ENCODE peak calls at places on chromosomes 13 and 19, in four cellular contexts. B, Z, P and T are unnamed samples.
A peak's percentile ranks its signal among the peaks of the same experiment; 100 is the strongest.

GRCh38 chr19:24062222-24062621 is 24.8 kb upstream of the ZNF254 start:
- DNase-seq in B (no peak), Z (no peak), P (no peak), T (no peak)

GRCh38 chr13:43303040-43303729 is 279.8 kb downstream of the DNAJC15 start:
- DNase-seq in B (no peak), Z (no peak), P (no peak), T (no peak)

GRCh38 chr19:50313812-50314536 is 15.2 kb downstream of the KCNC3 start:
- DNase-seq in B (no peak), Z (no peak), P (no peak), T (no peak)

GRCh38 chr13:98368019-98368418 is 190.9 kb upstream of the RNF113B start:
- DNase-seq in B (no peak), Z (no peak), P (no peak), T (no peak)

GRCh38 chr13:42110410-42111155 is 62.1 kb downstream of the DGKH start:
- DNase-seq in B (no peak), Z (peak; percentile 64), P (no peak), T (no peak)

GRCh38 chr13:71360041-71360440 is 507.0 kb downstream of the DACH1 start:
- DNase-seq in B (no peak), Z (no peak), P (no peak), T (no peak)

GRCh38 chr19:1214862-1215731 is 9.5 kb downstream of the STK11 start:
- DNase-seq in B (peak; percentile 52), Z (no peak), P (peak; percentile 72), T (no peak)

GRCh38 chr13:34114581-34114980 is 296.6 kb downstream of the RFC3 start:
- DNase-seq in B (no peak), Z (no peak), P (no peak), T (no peak)

GRCh38 chr13:112244061-112244460 is 132.1 kb upstream of the SPACA7 start:
- DNase-seq in B (no peak), Z (no peak), P (peak; percentile 57), T (no peak)

GRCh38 chr13:113667771-113668490 is 912 bp downstream of the GRK1 start:
- DNase-seq in B (peak; percentile 8), Z (no peak), P (peak; percentile 59), T (no peak)

GRCh38 chr19:3366104-3366760 is at the start of gene NFIC:
- DNase-seq in B (peak; percentile 87), Z (peak; percentile 83), P (peak; percentile 87), T (no peak)

GRCh38 chr13:98761979-98762616 is 9.6 kb upstream of the SLC15A1 start:
- DNase-seq in B (no peak), Z (no peak), P (no peak), T (no peak)

GRCh38 chr13:109344552-109345157 is 441.7 kb downstream of the IRS2 start:
- DNase-seq in B (no peak), Z (no peak), P (no peak), T (no peak)

GRCh38 chr19:48330012-48330681 is 4.8 kb downstream of the EMP3 start:
- DNase-seq in B (peak; percentile 54), Z (peak; percentile 32), P (peak; percentile 94), T (no peak)

GRCh38 chr19:48135411-48135810 is 24.8 kb upstream of the PLA2G4C start:
- DNase-seq in B (no peak), Z (no peak), P (no peak), T (no peak)

GRCh38 chr13:65990684-65991083 is 1239.5 kb downstream of the PCDH9 start:
- DNase-seq in B (no peak), Z (no peak), P (no peak), T (no peak)

GRCh38 chr19:46373573-46374359 is 26.9 kb downstream of the PPP5C start:
- DNase-seq in B (peak; percentile 54), Z (no peak), P (no peak), T (no peak)

GRCh38 chr19:47729799-47730520 is 15.4 kb upstream of the NOP53 start:
- DNase-seq in B (peak; percentile 68), Z (peak; percentile 56), P (peak; percentile 83), T (no peak)

GRCh38 chr13:20566424-20566916 is 487 bp upstream of the IFT88 start:
- DNase-seq in B (no peak), Z (peak; percentile 32), P (peak; percentile 77), T (peak; percentile 90)

GRCh38 chr13:20565120-20565736 is 1.7 kb upstream of the IFT88 start:
- DNase-seq in B (no peak), Z (no peak), P (no peak), T (no peak)

GRCh38 chr13:20570540-20570939 is 3.6 kb downstream of the IFT88 start:
- DNase-seq in B (no peak), Z (no peak), P (no peak), T (no peak)

GRCh38 chr13:20567881-20568528 is 1.0 kb downstream of the IFT88 start:
- DNase-seq in B (no peak), Z (no peak), P (no peak), T (no peak)

GRCh38 chr13:20566917-20567755 is at the start of gene IFT88:
- DNase-seq in B (peak; percentile 88), Z (peak; percentile 78), P (peak; percentile 97), T (no peak)
- TF ChIP-seq POLR2A in B (peak; percentile 34), Z (peak; percentile 37), P (no peak), T (peak; percentile 12)

GRCh38 chr19:51546650-51547396 is 15.4 kb upstream of the SIGLEC6 start:
- DNase-seq in B (no peak), Z (no peak), P (no peak), T (no peak)
- TF ChIP-seq POLR2A in B (no peak), Z (no peak), P (no peak), T (no peak)

GRCh38 chr13:99941086-99941485 is 30.5 kb downstream of the ZIC5 start:
- DNase-seq in B (no peak), Z (no peak), P (no peak), T (no peak)

GRCh38 chr13:99932912-99933311 is 38.7 kb downstream of the ZIC5 start:
- DNase-seq in B (no peak), Z (no peak), P (no peak), T (no peak)

GRCh38 chr13:99930925-99931324 is 40.6 kb downstream of the ZIC5 start:
- DNase-seq in B (no peak), Z (no peak), P (no peak), T (no peak)

GRCh38 chr13:99931462-99931861 is 40.1 kb downstream of the ZIC5 start:
- DNase-seq in B (no peak), Z (no peak), P (no peak), T (no peak)

GRCh38 chr13:99935772-99936171 is 35.8 kb downstream of the ZIC5 start:
- DNase-seq in B (no peak), Z (no peak), P (no peak), T (no peak)
- TF ChIP-seq POLR2A in B (no peak), Z (no peak), P (no peak), T (no peak)

GRCh38 chr19:53432088-53432661 is 391 bp downstream of the ZNF761 start:
- DNase-seq in B (peak; percentile 34), Z (no peak), P (peak; percentile 83), T (no peak)

DNA sequence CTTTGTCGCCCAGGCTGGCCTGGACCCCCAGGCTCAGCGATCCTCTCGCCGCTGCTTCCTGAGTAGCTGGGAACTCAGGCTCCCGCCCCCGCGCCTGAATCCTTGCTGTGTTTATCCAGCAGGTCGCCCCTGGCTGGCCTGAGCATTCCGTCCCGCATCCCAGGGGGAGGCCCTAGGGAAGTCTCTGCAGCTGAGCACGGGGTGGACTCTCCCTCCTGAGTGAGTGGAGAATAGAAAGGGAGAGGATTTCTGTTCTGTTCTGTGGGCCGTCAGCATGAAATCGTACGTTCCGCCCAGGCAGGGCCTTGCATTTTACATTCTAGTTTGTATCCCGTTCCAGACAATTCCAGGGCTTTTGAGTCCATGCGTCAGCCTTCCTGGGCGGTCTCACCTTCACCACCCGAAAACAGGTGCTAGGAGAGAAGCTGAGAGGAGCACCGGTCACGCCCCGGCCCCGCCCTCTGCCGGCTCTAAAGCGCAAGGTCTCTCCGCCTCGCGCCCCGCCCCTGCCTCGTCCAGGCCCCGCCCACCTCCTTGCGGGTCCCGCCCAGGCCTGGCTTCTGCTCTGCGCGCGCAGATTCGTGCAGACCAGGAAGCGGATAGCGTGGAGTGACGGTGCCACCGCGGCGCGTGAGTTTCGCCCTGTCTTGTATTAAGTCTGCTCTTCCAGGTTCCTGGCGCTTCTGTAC is at the start of gene ZNF761:
- DNase-seq in B (peak; percentile 97), Z (peak; percentile 94), P (peak; percentile 99), T (peak; percentile 95)
- TF ChIP-seq POLR2A in B (peak; percentile 64), Z (peak; percentile 78), P (no peak), T (no peak)

GRCh38 chr19:44903216-44903601 is 2.4 kb upstream of the APOE start:
- DNase-seq in B (no peak), Z (no peak), P (no peak), T (no peak)

GRCh38 chr19:44900328-44901244 is 5.0 kb upstream of the APOE start:
- DNase-seq in B (no peak), Z (no peak), P (no peak), T (no peak)

GRCh38 chr19:44904426-44904994 is 1.1 kb upstream of the APOE start:
- DNase-seq in B (no peak), Z (no peak), P (no peak), T (no peak)

GRCh38 chr19:44905437-44906160 is at the start of gene APOE:
- DNase-seq in B (no peak), Z (no peak), P (no peak), T (no peak)

DNA sequence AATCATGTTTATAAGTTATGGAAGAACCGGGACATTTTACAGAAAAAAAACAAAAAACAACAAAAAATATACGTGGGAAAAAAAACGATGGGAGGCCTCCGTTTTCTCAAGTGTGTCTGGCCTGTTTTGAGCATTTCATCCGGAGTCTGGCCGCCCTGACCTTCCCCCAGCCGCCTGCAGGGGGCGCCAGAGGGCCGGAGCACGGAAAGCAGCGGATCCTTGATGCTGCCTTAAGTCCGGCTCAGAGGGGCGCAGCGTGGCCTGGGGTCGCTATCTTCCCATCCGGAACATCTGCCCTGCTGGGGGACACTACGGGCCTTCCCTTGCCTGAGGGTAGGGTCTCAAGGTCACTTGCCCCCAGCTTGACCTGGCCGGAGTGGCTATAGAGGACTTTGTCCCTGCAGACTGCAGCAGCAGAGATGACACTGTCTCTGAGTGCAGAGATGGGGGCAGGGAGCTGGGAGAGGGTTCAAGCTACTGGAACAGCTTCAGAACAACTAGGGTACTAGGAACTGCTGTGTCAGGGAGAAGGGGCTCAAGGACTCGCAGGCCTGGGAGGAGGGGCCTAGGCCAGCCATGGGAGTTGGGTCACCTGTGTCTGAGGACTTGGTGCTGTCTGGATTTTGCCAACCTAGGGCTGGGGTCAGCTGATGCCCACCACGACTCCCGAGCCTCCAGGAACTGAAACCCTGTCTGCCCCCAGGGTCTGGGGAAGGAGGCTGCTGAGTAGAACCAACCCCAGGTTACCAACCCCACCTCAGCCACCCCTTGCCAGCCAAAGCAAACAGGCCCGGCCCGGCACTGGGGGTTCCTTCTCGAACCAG is 1.8 kb upstream of the APOE start:
- DNase-seq in B (peak; percentile 73), Z (peak; percentile 86), P (peak; percentile 94), T (no peak)
- TF ChIP-seq POLR2A in B (no peak), Z (no peak), P (no peak), T (no peak)

GRCh38 chr19:33437351-33438015 is 64.0 kb downstream of the CEBPG start:
- DNase-seq in B (no peak), Z (no peak), P (peak; percentile 23), T (no peak)

GRCh38 chr19:33436360-33437345 is 63.1 kb downstream of the CEBPG start:
- DNase-seq in B (no peak), Z (no peak), P (peak; percentile 67), T (no peak)

GRCh38 chr19:33438987-33439781 is 65.7 kb downstream of the CEBPG start:
- DNase-seq in B (no peak), Z (no peak), P (peak; percentile 60), T (no peak)

GRCh38 chr19:33440241-33440640 is 66.7 kb downstream of the CEBPG start:
- DNase-seq in B (no peak), Z (no peak), P (peak; percentile 38), T (no peak)

GRCh38 chr19:33438016-33438671 is 64.6 kb downstream of the CEBPG start:
- DNase-seq in B (no peak), Z (no peak), P (peak; percentile 64), T (no peak)
- TF ChIP-seq POLR2A in B (no peak), Z (no peak), P (no peak), T (no peak)